ENCODE peak calls at places on chromosome 22, in five cellular contexts. K is K562, Y is HCT116, O is H1, S is SK-N-SH. X is an unnamed sample.
A peak's percentile ranks its signal among the peaks of the same experiment; 100 is the strongest.

GRCh38 chr22:35467788-35468187 is 67.8 kb downstream of the MCM5 start:
- DNase-seq in K (no peak), Y (no peak), S (peak; percentile 74), O (no peak), X (no peak)

GRCh38 chr22:32926600-32926999 is 125.1 kb downstream of the TIMP3 start:
- DNase-seq in K (peak; percentile 26), S (no peak), Y (peak; percentile 21), O (peak; percentile 54), X (no peak)

GRCh38 chr22:32482708-32483107 is 8.1 kb downstream of the FBXO7 start:
- DNase-seq in S (no peak), Y (no peak), O (no peak), K (peak; percentile 44), X (no peak)

GRCh38 chr22:32720924-32721323 is 80.6 kb upstream of the TIMP3 start:
- DNase-seq in O (no peak), S (peak; percentile 37), Y (no peak), K (no peak), X (no peak)

GRCh38 chr22:32796865-32797573 is 4.5 kb upstream of the TIMP3 start:
- DNase-seq in K (peak; percentile 63), S (peak; percentile 76), O (peak; percentile 84), Y (peak; percentile 46), X (peak; percentile 38)

GRCh38 chr22:43205261-43205691 is 18.3 kb upstream of the TTLL12 start:
- DNase-seq in S (no peak), K (no peak), O (no peak), Y (no peak), X (no peak)

GRCh38 chr22:43179911-43180195 is 7.1 kb downstream of the TTLL12 start:
- DNase-seq in K (no peak), O (no peak), S (no peak), Y (no peak), X (no peak)

GRCh38 chr22:33659423-33659822 is 260.9 kb downstream of the LARGE1 start:
- DNase-seq in S (no peak), K (no peak), O (no peak), Y (no peak), X (no peak)

GRCh38 chr22:37182949-37183245 is 5.2 kb downstream of the C1QTNF6 start:
- DNase-seq in Y (no peak), O (no peak), K (no peak), S (no peak), X (no peak)

GRCh38 chr22:42716649-42717127 is 4.0 kb downstream of the A4GALT start:
- DNase-seq in S (no peak), K (no peak), Y (no peak), O (no peak), X (no peak)

GRCh38 chr22:46781291-46781690 is 18.8 kb downstream of the TBC1D22A start:
- DNase-seq in S (no peak), O (no peak), Y (no peak), K (no peak), X (no peak)

GRCh38 chr22:17130199-17130598 is 9.0 kb upstream of the TMEM121B start:
- DNase-seq in K (no peak), Y (no peak), S (no peak), O (no peak), X (no peak)

GRCh38 chr22:33758125-33758483 is 162.2 kb downstream of the LARGE1 start:
- DNase-seq in K (no peak), O (no peak), Y (no peak), S (no peak), X (no peak)

GRCh38 chr22:41132555-41132954 is 40.2 kb downstream of the EP300 start:
- DNase-seq in Y (no peak), K (no peak), O (no peak), S (no peak), X (no peak)

GRCh38 chr22:28505416-28506156 is 174.1 kb downstream of the TTC28 start:
- DNase-seq in K (no peak), Y (no peak), S (no peak), O (no peak), X (no peak)

GRCh38 chr22:43237280-43237679 is 50.3 kb upstream of the TTLL12 start:
- DNase-seq in Y (no peak), S (no peak), O (no peak), K (no peak), X (no peak)

GRCh38 chr22:20466659-20467379 is 28.8 kb downstream of the KLHL22 start:
- DNase-seq in S (no peak), Y (no peak), O (no peak), K (no peak), X (no peak)

GRCh38 chr22:30574095-30574981 is at the start of gene GAL3ST1:
- DNase-seq in Y (no peak), O (no peak), S (peak; percentile 89), K (no peak), X (no peak)

GRCh38 chr22:20579273-20580120 is 72.1 kb downstream of the MED15 start:
- DNase-seq in K (no peak), Y (no peak), O (no peak), S (no peak), X (no peak)

GRCh38 chr22:42909363-42910058 is 52.4 kb upstream of the ARFGAP3 start:
- DNase-seq in Y (no peak), K (no peak), S (no peak), O (no peak), X (no peak)

GRCh38 chr22:47381240-47381639 is 618.8 kb downstream of the TBC1D22A start:
- DNase-seq in K (no peak), Y (no peak), O (no peak), S (no peak), X (no peak)

GRCh38 chr22:38569181-38569971 is 607 bp downstream of the DMC1 start:
- DNase-seq in K (peak; percentile 16), Y (no peak), S (peak; percentile 7), O (peak; percentile 80), X (no peak)

GRCh38 chr22:24550028-24550901 is 4.7 kb downstream of the GUCD1 start:
- DNase-seq in S (no peak), O (no peak), K (no peak), Y (no peak), X (no peak)

GRCh38 chr22:44700456-44700855 is 1.5 kb upstream of the PRR5 start:
- DNase-seq in K (no peak), O (no peak), S (no peak), Y (no peak), X (no peak)
- TF ChIP-seq YY1 in K (no peak), O (no peak), S (no peak), Y (no peak), X (no peak)

GRCh38 chr22:22997988-22998387 is 72.3 kb upstream of the GNAZ start:
- DNase-seq in Y (no peak), S (no peak), O (no peak), K (no peak), X (no peak)

GRCh38 chr22:22999473-22999872 is 70.8 kb upstream of the GNAZ start:
- DNase-seq in S (no peak), K (no peak), Y (no peak), O (no peak), X (no peak)

GRCh38 chr22:22996511-22997261 is 73.6 kb upstream of the GNAZ start:
- DNase-seq in S (no peak), O (no peak), K (no peak), Y (no peak), X (no peak)

GRCh38 chr22:22995166-22995565 is 75.2 kb upstream of the GNAZ start:
- DNase-seq in K (peak; percentile 72), Y (no peak), S (peak; percentile 30), O (no peak), X (no peak)

GRCh38 chr22:22997262-22997898 is 72.9 kb upstream of the GNAZ start:
- DNase-seq in O (no peak), K (no peak), S (no peak), Y (no peak), X (no peak)
- H3K9me3 ChIP-seq in O (peaks cover 19% of the 10 kb centered on the region), K (peaks cover 11% of the 10 kb centered on the region), S (no peaks in the 10 kb centered on the region), Y (no peaks in the 10 kb centered on the region), X (peaks cover 37% of the 10 kb centered on the region)

GRCh38 chr22:25953276-25953675 is 211.3 kb downstream of the MYO18B start:
- DNase-seq in O (no peak), Y (no peak), S (no peak), K (no peak), X (no peak)
- H3K4me1 ChIP-seq in O (no peaks in the 10 kb centered on the region), Y (no peaks in the 10 kb centered on the region), S (no peaks in the 10 kb centered on the region), K (no peaks in the 10 kb centered on the region), X (peaks cover 2% of the 10 kb centered on the region)

DNA sequence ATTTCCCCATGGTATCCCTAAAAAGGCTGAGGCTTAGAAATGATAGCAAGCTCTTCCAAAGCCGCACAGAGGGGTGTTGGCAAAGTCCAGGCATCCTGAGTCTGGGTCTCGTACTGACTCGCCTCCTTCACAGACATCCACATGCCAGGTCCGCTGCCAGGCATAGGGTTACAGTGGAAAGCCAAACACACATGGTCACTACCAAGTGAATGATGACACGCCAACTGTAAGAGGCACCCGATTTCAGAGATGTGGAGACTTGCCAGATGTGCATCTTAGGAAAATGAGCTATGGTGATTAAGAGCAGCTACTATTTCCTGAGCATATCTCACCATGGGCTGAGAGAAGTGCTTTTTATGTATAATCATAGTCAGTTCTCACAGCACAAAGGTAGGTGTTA is 314.9 kb downstream of the MIAT start:
- DNase-seq in K (no peak), Y (no peak), O (no peak), S (no peak), X (no peak)
- TF ChIP-seq YY1 in K (no peak), Y (no peak), O (no peak), S (no peak), X (no peak)

DNA sequence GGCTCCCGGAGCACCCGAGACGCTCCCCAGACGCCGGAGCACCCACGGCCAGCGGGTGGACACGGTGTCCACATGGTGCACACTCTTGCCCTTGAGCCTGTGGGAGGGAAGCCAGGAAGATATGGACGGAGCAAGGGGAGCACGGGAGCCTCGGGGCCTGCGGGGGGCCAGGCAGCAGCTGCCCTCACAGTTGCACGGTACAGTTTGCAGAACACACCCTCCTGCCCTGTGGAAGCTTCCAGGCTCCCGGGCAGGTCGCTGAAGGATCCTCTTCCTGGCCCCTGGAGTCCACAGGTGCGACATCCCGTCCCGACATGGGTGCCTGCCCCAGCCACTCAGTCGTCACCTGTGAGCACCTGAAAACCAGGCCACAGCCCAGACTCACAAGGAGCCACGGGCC is 253.5 kb downstream of the BRD1 start:
- DNase-seq in K (no peak), O (no peak), Y (no peak), S (peak; percentile 9), X (no peak)
- H3K9me3 ChIP-seq in K (no peaks in the 10 kb centered on the region), O (no peaks in the 10 kb centered on the region), Y (no peaks in the 10 kb centered on the region), S (no peaks in the 10 kb centered on the region), X (no peaks in the 10 kb centered on the region)

DNA sequence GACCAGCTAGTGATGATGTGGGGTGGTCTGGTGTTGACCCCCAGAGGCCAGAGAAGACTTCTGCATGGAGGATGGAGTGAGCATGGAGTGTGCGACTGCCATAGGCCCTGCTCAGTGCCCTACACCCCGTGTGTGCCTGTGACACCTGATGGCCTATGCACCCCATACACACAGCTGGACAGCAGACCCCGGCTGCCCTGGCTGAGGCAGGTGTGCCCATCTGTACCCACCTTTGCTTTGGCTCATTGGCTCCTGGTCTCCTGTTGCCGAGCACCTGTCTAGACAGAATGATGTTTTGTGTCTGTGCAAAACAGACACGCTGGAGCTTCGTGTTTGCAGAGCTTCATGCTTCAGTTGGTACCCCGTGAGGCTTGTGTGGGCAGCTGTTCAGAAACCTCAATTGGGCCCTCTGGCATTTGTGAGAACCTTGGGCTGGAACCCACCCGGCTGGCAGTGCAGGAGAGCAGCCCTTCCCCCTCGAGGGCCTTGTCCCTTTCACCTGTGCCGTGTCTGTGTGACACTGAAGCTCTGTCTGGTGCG is 27.5 kb downstream of the BCR start:
- DNase-seq in K (peak; percentile 55), O (no peak), Y (no peak), S (no peak), X (no peak)
- H3K4me1 ChIP-seq in K (peaks cover 5% of the 10 kb centered on the region), O (peaks cover 4% of the 10 kb centered on the region), Y (no peaks in the 10 kb centered on the region), S (no peaks in the 10 kb centered on the region), X (peaks cover 2% of the 10 kb centered on the region)

GRCh38 chr22:40044870-40045834 is 50.4 kb downstream of the FAM83F start:
- DNase-seq in O (peak; percentile 74), S (peak; percentile 68), K (peak; percentile 55), Y (no peak), X (no peak)
- TF ChIP-seq YY1 in O (no peak), S (no peak), K (peak; percentile 20), Y (no peak), X (no peak)

X was measured in NT2/D1.